ENCODE peak calls at places on chromosomes 3 and 15, in ten cellular contexts. X is A549, G is tibial nerve, C is psoas muscle, W is foreskin fibroblast, I is GM23338, Z is progenitor cell of endocrine pancreas, J is lower lobe of right lung, V is GM06990, S is cardiac muscle cell. H is an unnamed sample.

GRCh38 chr15:64412216-64412615 is 24.6 kb downstream of the TRIP4 start:
- DNase-seq in X (no peak), G (no peak), C (no peak), W (no peak), I (no peak), Z (no peak), J (no peak), V (no peak), S (no peak), H (no peak)

GRCh38 chr3:101779047-101779807 is at the start of gene NXPE3:
- DNase-seq in X (peak; percentile 85), G (peak; percentile 91), C (peak; percentile 94), W (peak; percentile 76), I (peak; percentile 94), Z (peak; percentile 85), J (peak; percentile 94), V (peak; percentile 91), S (peak; percentile 82), H (peak; percentile 89)

GRCh38 chr15:59315914-59316428 is 56.7 kb downstream of the MYO1E start:
- DNase-seq in X (no peak), G (no peak), C (no peak), W (no peak), I (no peak), Z (no peak), J (no peak), V (no peak), S (peak; percentile 17), H (no peak)

GRCh38 chr3:43400162-43400561 is 113.8 kb downstream of the SNRK start:
- DNase-seq in X (no peak), G (no peak), C (no peak), W (no peak), I (no peak), Z (no peak), J (no peak), V (no peak), S (peak; percentile 11), H (no peak)

GRCh38 chr15:64651573-64652260 is 123.7 kb downstream of the RBPMS2 start:
- DNase-seq in X (no peak), G (no peak), C (no peak), W (no peak), I (peak; percentile 74), Z (no peak), J (no peak), V (peak; percentile 48), S (no peak), H (no peak)

GRCh38 chr15:100663066-100663465 is 60.7 kb downstream of the ASB7 start:
- DNase-seq in X (peak; percentile 87), G (no peak), C (no peak), W (no peak), I (peak; percentile 78), Z (no peak), J (no peak), V (no peak), S (peak; percentile 22), H (peak; percentile 36)

GRCh38 chr15:98763179-98763578 is 114.8 kb downstream of the IGF1R start:
- DNase-seq in X (no peak), G (no peak), C (no peak), W (no peak), I (no peak), Z (no peak), J (no peak), V (no peak), S (no peak), H (no peak)

GRCh38 chr3:67640023-67640660 is 14.3 kb downstream of the SUCLG2 start:
- DNase-seq in X (no peak), G (no peak), C (no peak), W (peak; percentile 34), I (no peak), Z (no peak), J (no peak), V (no peak), S (no peak), H (no peak)

GRCh38 chr3:113374078-113374477 is 67.2 kb downstream of the CFAP44 start:
- DNase-seq in X (no peak), G (no peak), C (no peak), W (no peak), I (no peak), Z (no peak), J (no peak), V (no peak), S (peak; percentile 3), H (no peak)

GRCh38 chr15:27486036-27486435 is 515.1 kb downstream of the GABRG3 start:
- DNase-seq in X (no peak), G (no peak), C (no peak), W (no peak), I (no peak), Z (no peak), J (no peak), V (no peak), S (no peak), H (no peak)

GRCh38 chr3:151445283-151446001 is 15.4 kb downstream of the IGSF10 start:
- DNase-seq in X (no peak), G (peak; percentile 26), C (no peak), W (peak; percentile 93), I (no peak), Z (no peak), J (no peak), V (no peak), S (peak; percentile 96), H (no peak)

GRCh38 chr3:126781889-126782491 is 78.0 kb downstream of the CHCHD6 start:
- DNase-seq in X (no peak), G (peak; percentile 11), C (no peak), W (peak; percentile 72), I (no peak), Z (no peak), J (no peak), V (no peak), S (peak; percentile 79), H (no peak)

GRCh38 chr3:10697918-10698317 is 118.1 kb upstream of the SLC6A11 start:
- DNase-seq in X (no peak), G (no peak), C (no peak), W (no peak), I (peak; percentile 49), Z (no peak), J (no peak), V (no peak), S (peak; percentile 9), H (no peak)

DNA sequence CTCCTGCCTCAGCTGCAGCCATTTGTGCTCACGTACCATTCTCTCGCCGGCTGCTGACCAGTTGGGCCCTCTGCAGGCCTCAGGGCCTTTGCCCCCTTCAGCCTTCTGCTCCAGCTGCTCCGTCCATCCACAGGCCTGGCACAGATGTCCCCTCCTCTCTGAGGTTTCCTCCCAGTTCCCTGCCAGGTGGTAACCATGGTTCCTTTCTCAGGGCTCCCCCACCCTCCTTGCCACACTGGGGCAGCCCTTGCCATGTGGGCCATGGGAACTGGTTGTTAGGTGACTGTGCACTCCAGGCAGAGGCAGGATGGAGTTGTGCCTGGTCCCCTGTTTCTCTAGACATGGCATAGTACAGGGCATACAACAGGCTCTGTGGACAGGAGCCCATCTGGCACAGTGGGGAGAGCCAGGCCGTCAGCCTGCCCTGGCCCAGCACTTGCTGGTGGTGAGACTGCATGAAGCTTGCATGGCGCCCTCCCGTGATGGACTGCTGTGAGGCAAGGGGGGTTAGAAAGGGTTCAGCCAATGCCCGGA is 148.9 kb downstream of the DNAJB8 start:
- DNase-seq in X (no peak), G (no peak), C (no peak), W (no peak), I (no peak), Z (no peak), J (no peak), V (no peak), S (peak; percentile 11), H (no peak)
- TF ChIP-seq CTCF in X (no peak), G (no peak), C (no peak), W (no peak), I (no peak), Z (no peak), J (no peak), V (no peak), S (no peak), H (no peak)

GRCh38 chr15:77033729-77034619 is 36.9 kb downstream of the TSPAN3 start:
- DNase-seq in X (no peak), G (no peak), C (no peak), W (no peak), I (no peak), Z (no peak), J (peak; percentile 42), V (no peak), S (no peak), H (peak; percentile 3)

GRCh38 chr15:77035584-77035983 is 35.3 kb downstream of the TSPAN3 start:
- DNase-seq in X (no peak), G (no peak), C (no peak), W (no peak), I (no peak), Z (no peak), J (no peak), V (no peak), S (no peak), H (no peak)

GRCh38 chr15:77033417-77033728 is 37.5 kb downstream of the TSPAN3 start:
- DNase-seq in X (no peak), G (no peak), C (no peak), W (no peak), I (no peak), Z (no peak), J (no peak), V (no peak), S (no peak), H (no peak)

GRCh38 chr15:77035999-77036471 is 34.9 kb downstream of the TSPAN3 start:
- DNase-seq in X (no peak), G (no peak), C (no peak), W (no peak), I (no peak), Z (no peak), J (peak; percentile 45), V (no peak), S (no peak), H (no peak)

GRCh38 chr15:77034620-77035467 is 36.1 kb downstream of the TSPAN3 start:
- DNase-seq in X (no peak), G (no peak), C (peak; percentile 44), W (no peak), I (peak; percentile 79), Z (peak; percentile 21), J (peak; percentile 56), V (no peak), S (no peak), H (peak; percentile 67)
- TF ChIP-seq CTCF in X (peak; percentile 61), G (peak; percentile 67), C (peak; percentile 49), W (peak; percentile 71), I (peak; percentile 75), Z (peak; percentile 62), J (peak; percentile 69), V (peak; percentile 85), S (peak; percentile 73), H (peak; percentile 78)

GRCh38 chr3:31890007-31890406 is 91.1 kb downstream of the OSBPL10 start:
- DNase-seq in X (no peak), G (no peak), C (no peak), W (no peak), I (no peak), Z (no peak), J (no peak), V (no peak), S (no peak), H (no peak)
- TF ChIP-seq CTCF in X (no peak), G (no peak), C (no peak), W (no peak), I (no peak), Z (no peak), J (no peak), V (no peak), S (no peak), H (no peak)

DNA sequence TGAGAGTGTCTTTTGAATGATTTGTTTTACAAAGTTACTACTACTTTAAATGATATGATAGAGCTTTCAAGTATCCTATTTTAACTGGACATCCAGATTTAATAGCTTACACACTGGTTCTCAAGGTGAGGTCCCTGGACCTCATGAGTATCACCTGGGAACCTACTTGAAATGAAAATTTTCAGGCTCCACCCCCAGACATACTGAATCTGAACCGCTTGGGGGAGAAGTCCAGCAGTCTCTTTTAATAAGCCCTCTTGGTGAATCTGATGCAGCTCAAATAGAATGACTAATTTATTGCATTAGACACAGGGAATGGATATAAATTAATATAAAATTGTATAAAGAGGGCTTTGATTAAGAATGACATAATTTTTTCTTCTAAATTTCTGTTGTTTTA is 29.4 kb upstream of the SLITRK3 start:
- DNase-seq in X (no peak), G (no peak), C (no peak), W (no peak), I (peak; percentile 8), Z (no peak), J (no peak), V (no peak), S (no peak), H (no peak)
- TF ChIP-seq CTCF in X (no peak), G (no peak), C (no peak), W (no peak), I (no peak), Z (no peak), J (no peak), V (no peak), S (no peak), H (no peak)

H was measured in endothelial cell.